ENCODE peak calls at places on chromosomes 3 and 15, in seven cellular contexts. One of them, this sample, is unnamed.

GRCh38 chr3:152745677-152746076 is 89.3 kb upstream of the P2RY1 start:
- DNase-seq in fibroblast of mammary gland: no peak
- DNase-seq in mammary epithelial cell: no peak
- DNase-seq in IMR-90: no peak
- DNase-seq in aorta: no peak
- DNase-seq in cardiac muscle cell: no peak
- DNase-seq in ovary: no peak
- DNase-seq in this sample: no peak

GRCh38 chr3:188722963-188723362 is 448.8 kb upstream of the TPRG1 start:
- DNase-seq in fibroblast of mammary gland: no peak
- DNase-seq in mammary epithelial cell: no peak
- DNase-seq in IMR-90: no peak
- DNase-seq in aorta: no peak
- DNase-seq in cardiac muscle cell: no peak
- DNase-seq in ovary: no peak
- DNase-seq in this sample: no peak

GRCh38 chr3:105553851-105554250 is 187.1 kb downstream of the ALCAM start:
- DNase-seq in fibroblast of mammary gland: peak
- DNase-seq in mammary epithelial cell: peak
- DNase-seq in IMR-90: peak
- DNase-seq in aorta: no peak
- DNase-seq in cardiac muscle cell: no peak
- DNase-seq in ovary: no peak
- DNase-seq in this sample: no peak

GRCh38 chr3:48426401-48426909 is 3.4 kb downstream of the PLXNB1 start:
- DNase-seq in fibroblast of mammary gland: no peak
- DNase-seq in mammary epithelial cell: no peak
- DNase-seq in IMR-90: no peak
- DNase-seq in aorta: no peak
- DNase-seq in cardiac muscle cell: no peak
- DNase-seq in ovary: no peak
- DNase-seq in this sample: no peak

GRCh38 chr3:143302638-143303171 is 183.1 kb downstream of the CHST2 start:
- DNase-seq in fibroblast of mammary gland: peak
- DNase-seq in mammary epithelial cell: peak
- DNase-seq in IMR-90: peak
- DNase-seq in aorta: peak
- DNase-seq in cardiac muscle cell: no peak
- DNase-seq in ovary: no peak
- DNase-seq in this sample: no peak

GRCh38 chr3:190495796-190496195 is 18.1 kb upstream of the IL1RAP start:
- DNase-seq in fibroblast of mammary gland: peak
- DNase-seq in mammary epithelial cell: no peak
- DNase-seq in IMR-90: no peak
- DNase-seq in aorta: no peak
- DNase-seq in cardiac muscle cell: no peak
- DNase-seq in ovary: no peak
- DNase-seq in this sample: no peak

GRCh38 chr15:59294961-59295741 is 77.5 kb downstream of the MYO1E start:
- DNase-seq in fibroblast of mammary gland: peak
- DNase-seq in mammary epithelial cell: peak
- DNase-seq in IMR-90: peak
- DNase-seq in aorta: no peak
- DNase-seq in cardiac muscle cell: no peak
- DNase-seq in ovary: no peak
- DNase-seq in this sample: no peak

GRCh38 chr15:80207887-80208286 is 44.1 kb downstream of the CTXND1 start:
- DNase-seq in fibroblast of mammary gland: peak
- DNase-seq in mammary epithelial cell: peak
- DNase-seq in IMR-90: no peak
- DNase-seq in aorta: no peak
- DNase-seq in cardiac muscle cell: no peak
- DNase-seq in ovary: no peak
- DNase-seq in this sample: no peak

GRCh38 chr3:187197255-187197654 is at the start of gene RTP1:
- DNase-seq in fibroblast of mammary gland: no peak
- DNase-seq in mammary epithelial cell: no peak
- DNase-seq in IMR-90: no peak
- DNase-seq in aorta: no peak
- DNase-seq in cardiac muscle cell: no peak
- DNase-seq in ovary: no peak
- DNase-seq in this sample: peak

GRCh38 chr15:37100109-37100873 is at the start of gene MEIS2:
- DNase-seq in fibroblast of mammary gland: peak
- DNase-seq in mammary epithelial cell: peak
- DNase-seq in IMR-90: peak
- DNase-seq in aorta: peak
- DNase-seq in cardiac muscle cell: peak
- DNase-seq in ovary: peak
- DNase-seq in this sample: peak

GRCh38 chr15:64773606-64774555 is 1.5 kb downstream of the RBPMS2 start:
- DNase-seq in fibroblast of mammary gland: no peak
- DNase-seq in mammary epithelial cell: no peak
- DNase-seq in IMR-90: no peak
- DNase-seq in aorta: no peak
- DNase-seq in cardiac muscle cell: peak
- DNase-seq in ovary: peak
- DNase-seq in this sample: no peak

GRCh38 chr3:57953541-57953940 is 54.7 kb upstream of the FLNB start:
- DNase-seq in fibroblast of mammary gland: no peak
- DNase-seq in mammary epithelial cell: no peak
- DNase-seq in IMR-90: no peak
- DNase-seq in aorta: no peak
- DNase-seq in cardiac muscle cell: no peak
- DNase-seq in ovary: no peak
- DNase-seq in this sample: no peak

GRCh38 chr3:41710646-41711388 is 251.1 kb downstream of the ULK4 start:
- DNase-seq in fibroblast of mammary gland: peak
- DNase-seq in mammary epithelial cell: peak
- DNase-seq in IMR-90: peak
- DNase-seq in aorta: no peak
- DNase-seq in cardiac muscle cell: no peak
- DNase-seq in ovary: no peak
- DNase-seq in this sample: no peak

GRCh38 chr3:39291903-39292329 is 12.1 kb upstream of the CX3CR1 start:
- DNase-seq in fibroblast of mammary gland: peak
- DNase-seq in mammary epithelial cell: peak
- DNase-seq in IMR-90: peak
- DNase-seq in aorta: peak
- DNase-seq in cardiac muscle cell: peak
- DNase-seq in ovary: peak
- DNase-seq in this sample: peak

GRCh38 chr15:89307791-89308190 is 26.8 kb downstream of the POLG start:
- DNase-seq in fibroblast of mammary gland: no peak
- DNase-seq in mammary epithelial cell: no peak
- DNase-seq in IMR-90: peak
- DNase-seq in aorta: no peak
- DNase-seq in cardiac muscle cell: no peak
- DNase-seq in ovary: no peak
- DNase-seq in this sample: no peak

GRCh38 chr3:172367205-172368105 is 80.8 kb downstream of the GHSR start:
- DNase-seq in fibroblast of mammary gland: peak
- DNase-seq in mammary epithelial cell: no peak
- DNase-seq in IMR-90: peak
- DNase-seq in aorta: no peak
- DNase-seq in cardiac muscle cell: no peak
- DNase-seq in ovary: no peak
- DNase-seq in this sample: no peak

GRCh38 chr3:41679412-41679811 is 282.5 kb downstream of the ULK4 start:
- DNase-seq in fibroblast of mammary gland: peak
- DNase-seq in mammary epithelial cell: no peak
- DNase-seq in IMR-90: peak
- DNase-seq in aorta: no peak
- DNase-seq in cardiac muscle cell: no peak
- DNase-seq in ovary: no peak
- DNase-seq in this sample: no peak

GRCh38 chr15:78343431-78343830 is 3.3 kb downstream of the CRABP1 start:
- DNase-seq in fibroblast of mammary gland: no peak
- DNase-seq in mammary epithelial cell: no peak
- DNase-seq in IMR-90: no peak
- DNase-seq in aorta: peak
- DNase-seq in cardiac muscle cell: no peak
- DNase-seq in ovary: no peak
- DNase-seq in this sample: no peak

GRCh38 chr15:78339559-78339958 is 594 bp upstream of the CRABP1 start:
- DNase-seq in fibroblast of mammary gland: no peak
- DNase-seq in mammary epithelial cell: no peak
- DNase-seq in IMR-90: no peak
- DNase-seq in aorta: peak
- DNase-seq in cardiac muscle cell: no peak
- DNase-seq in ovary: no peak
- DNase-seq in this sample: no peak

GRCh38 chr15:78338756-78339155 is 1.4 kb upstream of the CRABP1 start:
- DNase-seq in fibroblast of mammary gland: no peak
- DNase-seq in mammary epithelial cell: no peak
- DNase-seq in IMR-90: no peak
- DNase-seq in aorta: peak
- DNase-seq in cardiac muscle cell: no peak
- DNase-seq in ovary: no peak
- DNase-seq in this sample: no peak

GRCh38 chr15:78340243-78341056 is at the start of gene CRABP1:
- DNase-seq in fibroblast of mammary gland: no peak
- DNase-seq in mammary epithelial cell: no peak
- DNase-seq in IMR-90: no peak
- DNase-seq in aorta: peak
- DNase-seq in cardiac muscle cell: peak
- DNase-seq in ovary: no peak
- DNase-seq in this sample: no peak

DNA sequence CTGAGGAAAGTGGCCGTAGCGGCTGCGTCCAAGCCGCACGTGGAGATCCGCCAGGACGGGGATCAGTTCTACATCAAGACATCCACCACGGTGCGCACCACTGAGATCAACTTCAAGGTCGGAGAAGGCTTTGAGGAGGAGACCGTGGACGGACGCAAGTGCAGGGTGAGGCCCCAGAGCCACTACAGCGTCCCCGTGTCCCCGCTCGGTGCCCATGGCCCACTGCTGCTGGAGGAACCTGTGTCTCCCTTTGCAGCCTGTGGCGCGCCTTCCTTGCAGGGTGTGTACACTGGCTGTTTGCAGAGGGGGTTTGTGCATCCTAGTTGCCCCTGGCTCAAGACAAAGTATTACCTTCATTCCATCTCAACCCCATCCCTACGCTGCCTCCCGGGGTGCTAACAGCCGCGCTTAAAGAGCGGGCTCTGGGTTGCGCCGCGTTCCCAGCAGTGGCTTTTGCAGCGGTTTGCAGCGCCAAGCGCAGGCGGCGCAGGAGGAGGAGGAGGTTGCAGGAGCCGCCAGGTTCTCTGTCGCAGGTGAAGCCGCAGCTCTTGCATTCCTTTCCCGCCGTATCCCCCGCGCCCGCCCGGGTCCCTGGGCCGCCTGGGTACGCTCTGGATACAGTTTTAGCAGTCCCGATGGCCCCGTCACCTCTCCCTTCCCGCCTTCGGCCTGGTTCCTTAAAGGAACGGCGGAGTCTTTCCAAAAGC is 1.1 kb downstream of the CRABP1 start:
- DNase-seq in fibroblast of mammary gland: no peak
- DNase-seq in mammary epithelial cell: peak
- DNase-seq in IMR-90: no peak
- DNase-seq in aorta: peak
- DNase-seq in cardiac muscle cell: peak
- DNase-seq in ovary: no peak
- DNase-seq in this sample: no peak
- H3K4me3 ChIP-seq in fibroblast of mammary gland: no peak
- H3K4me3 ChIP-seq in mammary epithelial cell: no peak
- H3K4me3 ChIP-seq in IMR-90: no peak
- H3K4me3 ChIP-seq in aorta: no peak
- H3K4me3 ChIP-seq in cardiac muscle cell: peak
- H3K4me3 ChIP-seq in ovary: no peak
- H3K4me3 ChIP-seq in this sample: no peak

DNA sequence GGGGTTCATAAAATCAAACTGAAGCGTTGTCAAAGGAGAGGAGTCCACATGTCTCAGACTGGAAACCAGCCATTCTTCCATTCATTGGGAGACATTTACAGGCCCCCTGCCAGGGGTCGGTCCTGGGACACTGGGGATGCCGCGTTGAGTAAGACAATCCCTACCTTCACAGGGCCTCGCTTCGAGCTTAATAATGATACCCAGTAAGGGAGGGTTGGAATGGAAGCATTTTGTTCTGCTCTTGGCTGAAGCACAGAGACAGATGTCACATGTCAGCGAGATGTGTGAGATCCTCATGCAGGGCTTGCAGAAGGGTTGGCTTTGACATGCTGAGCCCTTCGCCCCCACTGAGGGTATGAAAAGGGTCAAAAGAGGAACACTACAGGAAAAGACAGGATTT is 25.7 kb upstream of the ARL8B start:
- DNase-seq in fibroblast of mammary gland: no peak
- DNase-seq in mammary epithelial cell: no peak
- DNase-seq in IMR-90: no peak
- DNase-seq in aorta: no peak
- DNase-seq in cardiac muscle cell: no peak
- DNase-seq in ovary: no peak
- DNase-seq in this sample: no peak
- H3K4me3 ChIP-seq in fibroblast of mammary gland: no peak
- H3K4me3 ChIP-seq in mammary epithelial cell: no peak
- H3K4me3 ChIP-seq in IMR-90: no peak
- H3K4me3 ChIP-seq in aorta: no peak
- H3K4me3 ChIP-seq in cardiac muscle cell: no peak
- H3K4me3 ChIP-seq in ovary: peak
- H3K4me3 ChIP-seq in this sample: no peak

DNA sequence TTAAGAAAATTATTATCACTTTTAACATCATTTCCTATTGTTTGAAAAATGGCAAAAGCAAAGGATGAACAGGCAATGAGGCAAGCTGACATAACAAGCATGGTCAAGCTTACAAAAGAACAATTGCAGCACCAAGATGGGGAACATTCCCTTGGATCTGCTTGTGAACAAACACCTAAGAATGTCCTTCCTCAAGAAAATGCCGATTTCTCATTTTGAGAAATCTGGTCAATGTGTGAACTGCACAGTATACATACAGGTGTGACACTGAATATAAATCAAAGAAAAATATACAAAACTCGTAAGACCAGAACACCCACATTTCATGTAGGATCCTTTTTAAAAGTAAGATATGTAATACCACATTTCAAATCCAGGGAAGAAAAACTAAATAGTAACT is 58.9 kb downstream of the LRRFIP2 start:
- DNase-seq in fibroblast of mammary gland: peak
- DNase-seq in mammary epithelial cell: no peak
- DNase-seq in IMR-90: peak
- DNase-seq in aorta: no peak
- DNase-seq in cardiac muscle cell: no peak
- DNase-seq in ovary: no peak
- DNase-seq in this sample: no peak
- H3K4me3 ChIP-seq in fibroblast of mammary gland: no peak
- H3K4me3 ChIP-seq in mammary epithelial cell: no peak
- H3K4me3 ChIP-seq in IMR-90: no peak
- H3K4me3 ChIP-seq in aorta: no peak
- H3K4me3 ChIP-seq in cardiac muscle cell: no peak
- H3K4me3 ChIP-seq in ovary: no peak
- H3K4me3 ChIP-seq in this sample: no peak

DNA sequence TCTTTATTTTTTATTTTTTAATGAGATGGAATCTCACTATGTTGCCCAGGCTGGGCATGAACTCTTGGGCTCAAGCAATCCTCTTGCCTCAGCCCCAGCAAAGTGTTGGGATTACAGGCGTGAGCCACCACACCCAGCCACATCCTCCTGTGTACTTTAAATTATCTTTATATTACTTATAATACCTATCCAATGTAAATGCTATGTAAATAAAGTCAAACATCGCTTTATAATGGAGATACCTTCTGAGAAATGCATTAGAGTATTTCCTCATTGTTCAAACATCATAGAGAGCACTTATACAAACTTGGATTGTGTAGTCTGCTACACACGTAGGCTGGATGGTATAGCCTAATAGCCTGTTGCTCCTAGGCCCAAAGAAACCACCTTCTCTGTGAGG is 41.4 kb upstream of the MAGI1 start:
- DNase-seq in fibroblast of mammary gland: no peak
- DNase-seq in mammary epithelial cell: no peak
- DNase-seq in IMR-90: no peak
- DNase-seq in aorta: no peak
- DNase-seq in cardiac muscle cell: no peak
- DNase-seq in ovary: no peak
- DNase-seq in this sample: no peak
- H3K4me3 ChIP-seq in fibroblast of mammary gland: no peak
- H3K4me3 ChIP-seq in mammary epithelial cell: no peak
- H3K4me3 ChIP-seq in IMR-90: no peak
- H3K4me3 ChIP-seq in aorta: no peak
- H3K4me3 ChIP-seq in cardiac muscle cell: no peak
- H3K4me3 ChIP-seq in ovary: no peak
- H3K4me3 ChIP-seq in this sample: no peak

This sample was measured in HAP-1.